ENCODE peak calls at places on chromosomes 7 and 10, in nine cellular contexts. I is psoas muscle, V is upper lobe of right lung, C is GM12864, U is colonic mucosa, J is suprapubic skin, M is endothelial cell, Z is progenitor cell of endocrine pancreas, E is SK-N-SH. Y is an unnamed sample.

GRCh38 chr7:47482013-47482761 is 99.7 kb downstream of the TNS3 start:
- DNase-seq in Z (no peak), I (peak), C (no peak), V (no peak), J (no peak), M (no peak), U (no peak), E (peak), Y (peak)

GRCh38 chr7:92158660-92159575 is 20.0 kb downstream of the LRRD1 start:
- DNase-seq in Z (no peak), V (no peak), I (no peak), M (no peak), U (no peak), E (no peak), C (no peak), J (no peak), Y (peak)

GRCh38 chr10:9230625-9231024 is 1176.1 kb downstream of the GATA3 start:
- DNase-seq in M (no peak), C (no peak), U (no peak), I (no peak), E (no peak), Z (no peak), V (no peak), J (no peak), Y (no peak)

GRCh38 chr10:100986952-100987684 is at the start of the genes MRPL43 and TWNK:
- DNase-seq in M (peak), C (no peak), V (peak), Z (peak), J (peak), E (peak), I (peak), U (peak), Y (peak)

GRCh38 chr10:106181491-106181890 is 983.0 kb downstream of the SORCS1 start:
- DNase-seq in C (no peak), I (no peak), V (no peak), J (no peak), E (no peak), Z (no peak), M (no peak), U (no peak), Y (no peak)

GRCh38 chr10:60414111-60414510 is 24.4 kb upstream of the ANK3 start:
- DNase-seq in V (no peak), E (no peak), I (no peak), Z (no peak), M (no peak), J (no peak), U (no peak), C (no peak), Y (no peak)

GRCh38 chr10:87753995-87754866 is 63.8 kb downstream of the ATAD1 start:
- DNase-seq in M (no peak), E (no peak), Z (no peak), V (no peak), J (no peak), U (no peak), C (no peak), I (no peak), Y (no peak)

GRCh38 chr10:87054373-87055295 is 34.5 kb downstream of the FAM25A start:
- DNase-seq in U (no peak), I (no peak), M (no peak), C (peak), V (no peak), J (no peak), Z (no peak), E (peak), Y (no peak)

GRCh38 chr10:132626761-132627735 is 89.5 kb downstream of the INPP5A start:
- DNase-seq in C (no peak), I (no peak), Z (no peak), U (no peak), E (no peak), J (peak), V (peak), M (no peak), Y (no peak)

DNA sequence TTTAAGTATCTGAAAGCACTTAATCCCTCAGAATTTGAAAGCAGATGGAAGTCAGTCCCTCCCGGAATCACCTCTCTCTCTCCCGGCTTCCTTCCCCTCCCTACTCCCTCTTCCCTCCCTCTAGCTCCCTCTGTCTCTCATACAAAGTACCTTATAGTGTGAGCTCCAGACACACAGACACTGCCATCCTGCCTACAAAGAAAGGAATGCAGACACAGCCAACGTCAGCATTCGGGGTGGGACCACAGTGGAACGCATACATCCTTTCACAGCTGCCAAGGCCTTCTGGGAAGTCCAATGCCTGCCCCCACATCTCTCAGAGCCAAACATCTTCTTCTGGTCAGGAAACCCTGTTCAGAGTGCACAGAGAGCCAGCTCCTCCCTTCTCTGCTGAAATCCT is 9.3 kb downstream of the NOD1 start:
- DNase-seq in E (no peak), M (peak), I (peak), U (peak), J (peak), V (peak), Z (no peak), C (no peak), Y (no peak)
- TF ChIP-seq CTCF in E (peak), M (no peak), I (peak), U (peak), J (peak), V (peak), Z (peak), C (no peak), Y (no peak)

GRCh38 chr7:146736446-146737190 is 620.0 kb downstream of the CNTNAP2 start:
- DNase-seq in Z (no peak), C (no peak), E (no peak), J (no peak), M (no peak), U (no peak), V (no peak), I (no peak), Y (no peak)
- TF ChIP-seq CTCF in Z (peak), C (no peak), E (peak), J (no peak), M (no peak), U (no peak), V (no peak), I (no peak), Y (no peak)

DNA sequence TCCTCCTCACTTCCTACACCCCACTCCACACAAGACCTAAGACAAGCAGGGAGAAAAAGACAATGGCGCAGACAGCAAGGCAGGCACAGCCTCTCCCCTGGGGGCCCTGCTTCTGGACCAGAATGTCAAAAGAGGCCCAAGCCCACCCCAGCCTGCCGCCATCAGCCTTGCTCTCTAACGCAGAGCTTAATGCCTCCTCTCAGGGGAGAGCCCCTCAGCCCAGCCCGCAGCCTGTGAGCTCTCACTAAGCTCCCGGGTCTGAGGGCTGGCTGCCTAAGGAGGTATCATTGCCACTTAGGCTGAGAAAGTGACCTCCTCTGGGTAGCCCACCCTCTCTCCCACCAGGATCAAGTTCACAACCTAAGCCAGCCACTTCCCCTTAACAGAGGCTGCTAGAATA is 16.7 kb downstream of the SLIT1 start:
- DNase-seq in V (no peak), I (no peak), U (no peak), Z (no peak), M (no peak), C (no peak), E (no peak), J (no peak), Y (no peak)
- TF ChIP-seq CTCF in V (no peak), I (no peak), U (no peak), Z (no peak), M (no peak), C (no peak), E (no peak), J (no peak), Y (no peak)

DNA sequence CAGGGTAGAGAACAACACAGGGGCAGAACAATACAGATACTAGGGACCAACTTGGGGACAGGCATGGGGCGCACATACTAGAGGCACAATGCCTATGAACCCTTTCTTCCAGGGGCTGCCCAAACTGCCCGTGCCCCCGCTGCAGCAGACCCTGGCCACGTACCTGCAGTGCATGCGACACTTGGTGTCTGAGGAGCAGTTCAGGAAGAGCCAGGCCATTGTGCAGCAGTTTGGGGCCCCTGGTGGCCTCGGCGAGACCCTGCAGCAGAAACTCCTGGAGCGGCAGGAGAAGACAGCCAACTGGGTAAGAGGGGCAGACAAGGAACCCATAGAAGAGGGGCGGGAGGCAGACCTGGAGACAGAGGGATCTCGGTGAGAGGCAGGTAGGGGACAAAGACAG is 5.8 kb downstream of the CHAT start:
- DNase-seq in E (no peak), U (no peak), V (peak), Z (no peak), M (no peak), I (no peak), C (no peak), J (peak), Y (no peak)
- TF ChIP-seq CTCF in E (no peak), U (no peak), V (no peak), Z (peak), M (peak), I (no peak), C (no peak), J (no peak), Y (no peak)

GRCh38 chr7:35712563-35713226 is 17.8 kb upstream of the HERPUD2 start:
- DNase-seq in I (no peak), U (no peak), C (no peak), M (no peak), J (no peak), E (no peak), Z (no peak), V (no peak), Y (no peak)

GRCh38 chr7:35714407-35714806 is 19.5 kb upstream of the HERPUD2 start:
- DNase-seq in Z (no peak), M (no peak), V (no peak), U (no peak), I (no peak), C (no peak), E (no peak), J (no peak), Y (no peak)

GRCh38 chr7:35716038-35716803 is 21.3 kb upstream of the HERPUD2 start:
- DNase-seq in Z (no peak), V (no peak), M (no peak), J (no peak), U (no peak), E (peak), I (no peak), C (no peak), Y (no peak)

GRCh38 chr7:35717013-35717412 is 22.1 kb upstream of the HERPUD2 start:
- DNase-seq in U (no peak), I (no peak), V (no peak), Z (no peak), M (no peak), J (no peak), E (no peak), C (no peak), Y (no peak)

GRCh38 chr7:35714862-35715261 is 19.9 kb upstream of the HERPUD2 start:
- DNase-seq in Z (no peak), U (no peak), V (no peak), M (no peak), C (no peak), E (no peak), I (no peak), J (no peak), Y (no peak)
- TF ChIP-seq CTCF in Z (no peak), U (no peak), V (no peak), M (no peak), C (no peak), E (no peak), I (no peak), J (no peak), Y (no peak)

GRCh38 chr7:145169908-145170307 is 334.1 kb upstream of the TPK1 start:
- DNase-seq in I (no peak), Z (no peak), U (no peak), E (peak), J (no peak), V (no peak), C (no peak), M (no peak), Y (no peak)
- TF ChIP-seq CTCF in I (no peak), Z (peak), U (no peak), E (peak), J (no peak), V (peak), C (no peak), M (no peak), Y (no peak)

GRCh38 chr7:77798394-77799077 is at the start of the genes PHTF2 and TMEM60:
- DNase-seq in J (peak), Z (peak), M (peak), E (peak), C (peak), U (peak), I (peak), V (peak), Y (peak)
- TF ChIP-seq CTCF in J (no peak), Z (peak), M (peak), E (peak), C (peak), U (peak), I (peak), V (peak), Y (peak)

DNA sequence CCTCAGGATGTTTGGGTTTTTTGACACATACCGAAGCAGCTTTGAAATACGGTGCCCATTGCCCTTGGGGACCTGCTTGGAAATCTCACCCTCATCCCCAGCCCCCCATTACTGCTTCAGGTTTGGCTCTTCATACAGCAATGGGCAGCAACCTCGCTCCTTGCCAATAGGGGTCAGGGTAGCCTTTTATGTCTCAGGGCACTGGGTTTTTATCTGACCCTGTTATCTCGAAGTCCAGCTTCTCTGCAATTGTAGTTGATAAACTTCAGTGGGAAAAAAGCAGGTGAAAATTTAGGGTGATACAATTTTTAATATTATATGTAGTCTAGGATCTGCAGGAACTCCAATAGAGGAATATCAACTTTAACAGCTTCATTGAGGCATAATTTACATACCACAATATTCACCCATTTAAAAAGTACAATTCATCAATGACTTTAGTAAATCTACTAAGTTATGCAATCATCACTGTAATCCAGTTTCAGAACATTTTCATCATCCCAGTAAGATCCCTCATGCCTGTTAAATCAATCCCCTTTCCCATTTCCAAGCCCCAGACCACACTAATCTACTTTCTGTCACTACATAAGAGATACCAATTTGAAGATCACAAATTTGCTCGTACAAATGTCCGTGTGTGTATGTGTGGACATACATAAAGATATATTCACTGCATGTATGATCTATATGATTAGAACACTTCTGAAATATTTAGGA is 386.2 kb downstream of the KCNMA1 start:
- DNase-seq in M (peak), Z (no peak), I (no peak), J (no peak), E (peak), C (no peak), U (no peak), V (no peak), Y (no peak)
- TF ChIP-seq CTCF in M (peak), Z (peak), I (peak), J (no peak), E (peak), C (peak), U (peak), V (peak), Y (no peak)